ENCODE peak calls at places on chromosome 14, in ten cellular contexts. Y, P, Z, L, E, O, V, C, G and D are unnamed samples.

GRCh38 chr14:90815817-90816662 is at the start of gene TTC7B:
- DNase-seq in Z (no peak), G (peak; percentile 78), E (no peak), Y (peak; percentile 63), V (no peak), P (no peak), C (peak; percentile 62), O (peak; percentile 43), L (no peak), D (no peak)

GRCh38 chr14:71541271-71541670 is 391.0 kb upstream of the RGS6 start:
- DNase-seq in E (no peak), G (no peak), V (no peak), L (no peak), Y (peak; percentile 51), P (no peak), O (no peak), Z (no peak), C (no peak), D (no peak)

GRCh38 chr14:99510556-99511139 is 29.4 kb downstream of the CCNK start:
- DNase-seq in O (no peak), Z (no peak), P (no peak), Y (no peak), L (no peak), E (no peak), G (no peak), C (no peak), V (no peak), D (peak; percentile 80)

GRCh38 chr14:73788871-73789590 is 62.6 kb upstream of the PTGR2 start:
- DNase-seq in O (no peak), C (no peak), Z (no peak), E (no peak), P (peak; percentile 51), G (no peak), L (no peak), V (no peak), Y (no peak), D (no peak)

GRCh38 chr14:76434220-76434619 is 58.3 kb downstream of the ESRRB start:
- DNase-seq in P (no peak), E (no peak), G (no peak), Z (no peak), L (no peak), O (no peak), V (no peak), Y (no peak), C (no peak), D (no peak)

GRCh38 chr14:22485178-22485577 is 103.8 kb downstream of the DAD1 start:
- DNase-seq in Z (no peak), E (no peak), Y (peak; percentile 38), C (no peak), O (no peak), L (no peak), V (no peak), P (peak; percentile 14), G (no peak), D (no peak)

GRCh38 chr14:66082009-66082408 is 404.2 kb upstream of the CCDC196 start:
- DNase-seq in Y (no peak), C (no peak), G (no peak), Z (no peak), L (no peak), O (no peak), P (no peak), V (no peak), E (no peak), D (no peak)

GRCh38 chr14:71230897-71231296 is 323.6 kb downstream of the PCNX1 start:
- DNase-seq in G (no peak), O (no peak), Y (no peak), E (no peak), P (no peak), L (no peak), V (no peak), Z (no peak), C (no peak), D (no peak)

GRCh38 chr14:67951529-67952120 is 132.0 kb downstream of the RAD51B start:
- DNase-seq in P (peak; percentile 77), C (no peak), V (no peak), O (no peak), Y (no peak), E (no peak), G (no peak), Z (no peak), L (no peak), D (no peak)

GRCh38 chr14:104445832-104446381 is 133.7 kb upstream of the C14orf180 start:
- DNase-seq in O (no peak), Z (peak; percentile 10), E (no peak), G (no peak), P (no peak), Y (no peak), L (peak; percentile 8), V (no peak), C (no peak), D (peak; percentile 80)

GRCh38 chr14:36268957-36269734 is 51.3 kb downstream of the MBIP start:
- DNase-seq in G (no peak), P (no peak), Y (no peak), E (no peak), Z (no peak), C (no peak), L (no peak), V (no peak), O (no peak), D (no peak)

GRCh38 chr14:61090432-61091216 is 109.6 kb downstream of the SLC38A6 start:
- DNase-seq in L (no peak), E (no peak), Z (no peak), G (no peak), C (no peak), O (no peak), V (no peak), P (peak; percentile 49), Y (no peak), D (no peak)

GRCh38 chr14:56092761-56093160 is 25.4 kb upstream of the PELI2 start:
- DNase-seq in C (no peak), Y (no peak), V (no peak), G (no peak), Z (no peak), L (no peak), P (no peak), E (no peak), O (no peak), D (no peak)

GRCh38 chr14:62126885-62127478 is 364.8 kb downstream of the SNAPC1 start:
- DNase-seq in P (peak; percentile 72), G (peak; percentile 61), Z (no peak), E (no peak), V (peak; percentile 61), C (no peak), O (no peak), L (peak; percentile 20), Y (peak; percentile 21), D (no peak)

GRCh38 chr14:36513451-36514277 is 6.4 kb downstream of the NKX2-1 start:
- DNase-seq in P (no peak), L (no peak), O (no peak), Y (no peak), G (no peak), V (no peak), Z (no peak), C (no peak), E (no peak), D (no peak)

GRCh38 chr14:63470877-63471565 is 72.2 kb downstream of the PPP2R5E start:
- DNase-seq in O (no peak), L (no peak), C (no peak), P (peak; percentile 90), V (peak; percentile 95), E (no peak), G (peak; percentile 48), Z (no peak), Y (no peak), D (no peak)

GRCh38 chr14:77505031-77505430 is 6.4 kb upstream of the ISM2 start:
- DNase-seq in O (no peak), V (no peak), Z (no peak), G (no peak), E (no peak), C (no peak), L (no peak), P (no peak), Y (no peak), D (no peak)

DNA sequence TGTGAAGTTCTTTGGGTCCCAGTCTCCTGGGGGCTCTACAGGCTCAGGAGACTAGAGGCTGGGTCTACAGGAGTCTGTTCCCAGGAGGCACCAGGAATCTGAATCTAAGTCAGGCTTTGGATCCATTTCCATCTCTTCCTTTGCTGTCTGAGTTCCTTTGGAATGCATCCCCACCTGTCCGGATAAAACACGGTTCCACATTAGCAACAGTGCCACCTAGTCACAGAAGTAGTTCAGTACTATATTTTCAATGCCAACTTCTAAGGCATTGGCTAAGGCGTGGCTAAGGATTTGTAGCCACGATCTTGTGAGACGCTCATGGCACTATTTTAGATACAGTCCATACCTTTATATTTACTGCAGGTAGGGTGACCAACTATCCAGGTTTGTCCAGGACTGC is 15.1 kb downstream of the ZC2HC1C start:
- DNase-seq in V (no peak), P (no peak), E (no peak), Y (no peak), O (peak; percentile 24), L (peak; percentile 23), C (no peak), Z (no peak), G (peak; percentile 17), D (no peak)
- TF ChIP-seq CTCF in V (peak; percentile 59), P (no peak), E (peak; percentile 7), Y (peak; percentile 6), O (peak; percentile 30), L (peak; percentile 13), C (peak; percentile 26), Z (no peak), G (peak; percentile 31), D (peak; percentile 19)

GRCh38 chr14:23638414-23639047 is 2.4 kb downstream of the DHRS2 start:
- DNase-seq in Z (no peak), V (no peak), C (no peak), P (no peak), Y (no peak), L (no peak), O (no peak), E (no peak), G (no peak), D (no peak)
- TF ChIP-seq CTCF in Z (no peak), V (no peak), C (no peak), P (no peak), Y (no peak), L (no peak), O (no peak), E (no peak), G (no peak), D (no peak)

DNA sequence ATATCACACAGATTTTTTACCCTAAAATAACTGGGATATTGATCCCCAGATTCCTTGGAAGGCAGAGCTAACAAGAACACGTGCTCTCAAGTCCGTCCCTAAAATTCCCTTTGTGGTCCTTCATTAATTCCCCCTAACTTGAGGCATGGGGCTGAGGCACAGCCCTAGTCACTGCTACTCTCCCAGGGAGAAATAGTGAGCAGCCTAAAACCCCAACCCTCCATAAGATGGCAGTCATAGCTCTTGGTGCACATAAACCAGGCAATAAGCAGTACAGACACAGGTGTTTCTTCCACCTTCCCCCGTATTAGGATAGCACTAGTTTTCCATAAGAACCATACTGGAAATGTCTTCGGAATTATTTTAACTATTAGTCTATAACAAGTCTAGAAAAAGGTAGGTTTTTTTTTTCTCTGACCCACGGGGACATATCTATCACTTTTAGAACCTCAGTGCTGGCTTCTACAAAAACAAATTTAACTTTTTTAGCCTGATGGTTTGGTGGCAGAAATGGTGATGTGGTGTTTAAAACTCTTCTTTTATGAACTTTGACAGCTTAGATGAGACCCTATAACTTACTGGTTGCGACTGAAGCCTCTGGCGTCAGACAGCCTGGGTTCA is 3.1 kb upstream of the ARHGEF40 start:
- DNase-seq in C (no peak), V (no peak), L (no peak), G (no peak), E (no peak), O (no peak), P (no peak), Z (no peak), Y (no peak), D (no peak)
- TF ChIP-seq CTCF in C (no peak), V (peak; percentile 36), L (no peak), G (peak; percentile 19), E (peak; percentile 54), O (no peak), P (peak; percentile 29), Z (no peak), Y (peak; percentile 47), D (peak; percentile 44)

GRCh38 chr14:101709533-101709881 is 52.0 kb upstream of the PPP2R5C start:
- DNase-seq in C (no peak), Z (no peak), Y (no peak), L (no peak), P (no peak), O (no peak), G (no peak), V (no peak), E (no peak), D (no peak)
- TF ChIP-seq CTCF in C (no peak), Z (no peak), Y (no peak), L (no peak), P (no peak), O (no peak), G (no peak), V (no peak), E (no peak), D (no peak)